ENCODE peak calls at places on chromosomes 3 and 15, in eight cellular contexts. C is activated gamma-delta T cell treated with anti-CD3 and anti-CD28 coated beads, Interleukin-2, amount 50 U/mL, for 16 hours; J is central memory CD4-positive, alpha-beta T cell; L is neuronal stem cell; W is foreskin fibroblast; B is NCI-H187; X is SK-N-MC; O is cerebellar cortex. F is an unnamed sample.

GRCh38 chr3:187741403-187742350 is 3.6 kb downstream of the BCL6 start:
- DNase-seq in X (no peak), L (peak), C (no peak), B (peak), O (peak), W (peak), J (peak), F (peak)

GRCh38 chr3:95615592-95616310 is 1198.6 kb upstream of the EPHA6 start:
- DNase-seq in J (no peak), W (no peak), C (no peak), X (no peak), B (no peak), O (peak), L (no peak), F (no peak)

GRCh38 chr15:70535071-70535954 is 228.0 kb downstream of the UACA start:
- DNase-seq in C (no peak), L (no peak), J (peak), B (no peak), X (peak), O (no peak), W (no peak), F (no peak)

GRCh38 chr3:4271834-4272233 is 31.3 kb upstream of the SETMAR start:
- DNase-seq in B (no peak), O (peak), X (peak), W (peak), C (no peak), J (no peak), L (peak), F (peak)

GRCh38 chr15:36590838-36591237 is 11.4 kb downstream of the CDIN1 start:
- DNase-seq in O (no peak), X (no peak), W (peak), J (no peak), C (no peak), L (no peak), B (no peak), F (no peak)

GRCh38 chr3:14520967-14521366 is 19.2 kb downstream of the GRIP2 start:
- DNase-seq in X (no peak), J (no peak), O (no peak), W (no peak), B (no peak), L (no peak), C (no peak), F (no peak)

GRCh38 chr3:185371683-185372082 is 8.7 kb downstream of the MAP3K13 start:
- DNase-seq in O (no peak), B (no peak), J (no peak), C (no peak), W (no peak), L (no peak), X (no peak), F (no peak)

GRCh38 chr3:126954141-126954845 is 28.6 kb upstream of the PLXNA1 start:
- DNase-seq in B (no peak), J (no peak), X (no peak), W (no peak), L (no peak), C (no peak), O (no peak), F (no peak)

GRCh38 chr3:143237036-143237688 is 117.6 kb downstream of the CHST2 start:
- DNase-seq in X (no peak), J (no peak), W (peak), O (no peak), C (no peak), L (peak), B (no peak), F (no peak)

GRCh38 chr3:37309945-37310665 is 135.7 kb upstream of the LRRFIP2 start:
- DNase-seq in O (no peak), X (no peak), J (no peak), W (no peak), C (no peak), L (no peak), B (no peak), F (no peak)

GRCh38 chr15:45399381-45400212 is 21.3 kb upstream of the GATM start:
- DNase-seq in J (peak), B (no peak), C (no peak), W (peak), X (peak), O (peak), L (peak), F (peak)

GRCh38 chr3:146241523-146242240 is 9.2 kb downstream of the PLSCR4 start:
- DNase-seq in C (no peak), J (no peak), W (peak), X (peak), O (no peak), B (no peak), L (no peak), F (no peak)

GRCh38 chr15:101295607-101296225 is 668 bp upstream of the SNRPA1 start:
- DNase-seq in B (no peak), O (no peak), L (no peak), J (no peak), X (no peak), W (peak), C (no peak), F (no peak)

GRCh38 chr3:87287025-87287424 is 10.6 kb upstream of the POU1F1 start:
- DNase-seq in C (no peak), X (no peak), L (no peak), B (no peak), J (no peak), O (no peak), W (peak), F (no peak)

GRCh38 chr3:106678657-106679390 is 698.4 kb upstream of the CCDC54 start:
- DNase-seq in W (peak), J (no peak), L (no peak), X (no peak), C (no peak), B (no peak), O (no peak), F (no peak)

GRCh38 chr3:10017636-10018292 is 8.5 kb upstream of the FANCD2 start:
- DNase-seq in O (no peak), B (no peak), X (no peak), L (no peak), J (no peak), C (no peak), W (peak), F (no peak)

GRCh38 chr3:79767194-79767952 is 425 bp downstream of the ROBO1 start:
- DNase-seq in C (no peak), W (no peak), L (peak), X (no peak), O (no peak), J (no peak), B (no peak), F (no peak)

GRCh38 chr3:66153471-66153870 is 67.3 kb upstream of the SLC25A26 start:
- DNase-seq in J (no peak), O (peak), X (no peak), C (no peak), B (no peak), L (no peak), W (no peak), F (no peak)